ENCODE peak calls at places on chromosomes 11 and 22, in four cellular contexts. One of them, this sample, is unnamed.
A peak's percentile ranks its signal among the peaks of the same experiment; 100 is the strongest.

GRCh38 chr11:85661972-85662664 is 2.8 kb downstream of the CREBZF start:
- DNase-seq in GM23338: no peak
- DNase-seq in heart right ventricle: no peak
- DNase-seq in MM.1S: no peak
- DNase-seq in this sample: no peak

GRCh38 chr11:13207665-13208594 is 69.7 kb upstream of the BMAL1 start:
- DNase-seq in heart right ventricle: no peak
- DNase-seq in GM23338: peak; percentile 33
- DNase-seq in MM.1S: peak; percentile 8
- DNase-seq in this sample: peak; percentile 36

GRCh38 chr11:86067230-86068137 is 1.4 kb downstream of the PICALM start:
- DNase-seq in heart right ventricle: no peak
- DNase-seq in MM.1S: peak; percentile 15
- DNase-seq in GM23338: no peak
- DNase-seq in this sample: no peak

GRCh38 chr11:134882141-134882540 is 470.1 kb upstream of the B3GAT1 start:
- DNase-seq in heart right ventricle: no peak
- DNase-seq in GM23338: no peak
- DNase-seq in MM.1S: no peak
- DNase-seq in this sample: no peak

GRCh38 chr11:67522844-67523555 is at the start of gene CABP2:
- DNase-seq in heart right ventricle: no peak
- DNase-seq in MM.1S: no peak
- DNase-seq in GM23338: no peak
- DNase-seq in this sample: no peak

GRCh38 chr11:112477152-112477928 is 216.7 kb upstream of the PLET1 start:
- DNase-seq in heart right ventricle: no peak
- DNase-seq in MM.1S: no peak
- DNase-seq in GM23338: no peak
- DNase-seq in this sample: no peak

GRCh38 chr11:62402226-62402625 is 16.6 kb upstream of the SCGB1A1 start:
- DNase-seq in heart right ventricle: peak; percentile 61
- DNase-seq in GM23338: no peak
- DNase-seq in MM.1S: no peak
- DNase-seq in this sample: peak; percentile 26

GRCh38 chr11:126282742-126283591 is at the start of gene TIRAP:
- DNase-seq in GM23338: peak; percentile 73
- DNase-seq in heart right ventricle: peak; percentile 79
- DNase-seq in MM.1S: peak; percentile 61
- DNase-seq in this sample: peak; percentile 75

GRCh38 chr11:73154178-73154577 is 12.1 kb upstream of the FCHSD2 start:
- DNase-seq in heart right ventricle: no peak
- DNase-seq in MM.1S: peak; percentile 93
- DNase-seq in GM23338: no peak
- DNase-seq in this sample: peak; percentile 18

GRCh38 chr11:122617926-122618325 is 37.6 kb upstream of the UBASH3B start:
- DNase-seq in GM23338: no peak
- DNase-seq in heart right ventricle: no peak
- DNase-seq in MM.1S: no peak
- DNase-seq in this sample: no peak

GRCh38 chr11:405323-405975 is 9.3 kb downstream of the SIGIRR start:
- DNase-seq in GM23338: no peak
- DNase-seq in heart right ventricle: peak; percentile 69
- DNase-seq in MM.1S: no peak
- DNase-seq in this sample: no peak

GRCh38 chr11:74546752-74547151 is 45.6 kb upstream of the POLD3 start:
- DNase-seq in heart right ventricle: no peak
- DNase-seq in GM23338: no peak
- DNase-seq in MM.1S: no peak
- DNase-seq in this sample: no peak

GRCh38 chr22:42820075-42820763 is 36.9 kb downstream of the ARFGAP3 start:
- DNase-seq in GM23338: peak; percentile 78
- DNase-seq in MM.1S: peak; percentile 30
- DNase-seq in heart right ventricle: no peak
- DNase-seq in this sample: no peak

GRCh38 chr11:35073691-35074382 is 65.1 kb upstream of the CD44 start:
- DNase-seq in GM23338: no peak
- DNase-seq in MM.1S: no peak
- DNase-seq in heart right ventricle: no peak
- DNase-seq in this sample: no peak

GRCh38 chr22:17781319-17782031 is 7.2 kb upstream of the BID start:
- DNase-seq in GM23338: no peak
- DNase-seq in MM.1S: peak; percentile 82
- DNase-seq in heart right ventricle: no peak
- DNase-seq in this sample: peak; percentile 46

GRCh38 chr22:21710156-21710555 is 25.4 kb downstream of the YPEL1 start:
- DNase-seq in heart right ventricle: no peak
- DNase-seq in MM.1S: no peak
- DNase-seq in GM23338: no peak
- DNase-seq in this sample: no peak

GRCh38 chr11:19905280-19905853 is 192.7 kb downstream of the NAV2 start:
- DNase-seq in GM23338: peak; percentile 76
- DNase-seq in heart right ventricle: no peak
- DNase-seq in MM.1S: no peak
- DNase-seq in this sample: no peak

GRCh38 chr22:25167082-25167481 is 32.6 kb upstream of the CRYBB3 start:
- DNase-seq in GM23338: no peak
- DNase-seq in heart right ventricle: no peak
- DNase-seq in MM.1S: no peak
- DNase-seq in this sample: no peak

GRCh38 chr11:124920870-124921609 is 2.0 kb downstream of the HEPN1 start:
- DNase-seq in heart right ventricle: peak; percentile 86
- DNase-seq in GM23338: peak; percentile 83
- DNase-seq in MM.1S: no peak
- DNase-seq in this sample: peak; percentile 76

GRCh38 chr11:21659961-21660360 is 532.9 kb upstream of the ANO5 start:
- DNase-seq in MM.1S: no peak
- DNase-seq in heart right ventricle: no peak
- DNase-seq in GM23338: no peak
- DNase-seq in this sample: no peak

GRCh38 chr11:10274726-10275125 is 19.3 kb downstream of the SBF2 start:
- DNase-seq in heart right ventricle: no peak
- DNase-seq in GM23338: no peak
- DNase-seq in MM.1S: no peak
- DNase-seq in this sample: no peak

GRCh38 chr11:46353706-46354105 is 6.4 kb downstream of the DGKZ start:
- DNase-seq in GM23338: no peak
- DNase-seq in heart right ventricle: no peak
- DNase-seq in MM.1S: no peak
- DNase-seq in this sample: no peak

GRCh38 chr22:39833610-39834009 is 60.0 kb downstream of the ENTHD1 start:
- DNase-seq in MM.1S: no peak
- DNase-seq in heart right ventricle: no peak
- DNase-seq in GM23338: no peak
- DNase-seq in this sample: no peak

GRCh38 chr22:44193537-44193896 is 12.8 kb downstream of the PARVG start:
- DNase-seq in GM23338: no peak
- DNase-seq in MM.1S: peak; percentile 57
- DNase-seq in heart right ventricle: no peak
- DNase-seq in this sample: no peak

GRCh38 chr11:62974848-62975522 is 9.8 kb downstream of the SLC22A6 start:
- DNase-seq in MM.1S: no peak
- DNase-seq in GM23338: peak; percentile 81
- DNase-seq in heart right ventricle: peak; percentile 60
- DNase-seq in this sample: no peak

GRCh38 chr11:64372802-64373597 is 14.0 kb downstream of the RPS6KA4 start:
- DNase-seq in GM23338: peak; percentile 60
- DNase-seq in MM.1S: no peak
- DNase-seq in heart right ventricle: no peak
- DNase-seq in this sample: no peak

GRCh38 chr22:30266445-30267381 is at the start of gene OSM:
- DNase-seq in MM.1S: no peak
- DNase-seq in heart right ventricle: peak; percentile 70
- DNase-seq in GM23338: no peak
- DNase-seq in this sample: peak; percentile 83

GRCh38 chr11:110522456-110522855 is 92.7 kb downstream of the FDX1 start:
- DNase-seq in GM23338: no peak
- DNase-seq in MM.1S: no peak
- DNase-seq in heart right ventricle: no peak
- DNase-seq in this sample: no peak

GRCh38 chr22:42283288-42284229 is 13.1 kb upstream of the TCF20 start:
- DNase-seq in MM.1S: no peak
- DNase-seq in heart right ventricle: no peak
- DNase-seq in GM23338: no peak
- DNase-seq in this sample: peak; percentile 80

GRCh38 chr11:118631510-118631909 is 24.1 kb downstream of the PHLDB1 start:
- DNase-seq in GM23338: no peak
- DNase-seq in MM.1S: no peak
- DNase-seq in heart right ventricle: no peak
- DNase-seq in this sample: no peak

GRCh38 chr11:125293596-125293995 is 129.0 kb downstream of the PKNOX2 start:
- DNase-seq in heart right ventricle: no peak
- DNase-seq in MM.1S: no peak
- DNase-seq in GM23338: no peak
- DNase-seq in this sample: no peak

GRCh38 chr22:21996175-21996574 is 13.6 kb upstream of the TOP3B start:
- DNase-seq in GM23338: no peak
- DNase-seq in heart right ventricle: no peak
- DNase-seq in MM.1S: no peak
- DNase-seq in this sample: no peak

GRCh38 chr22:44616882-44617655 is 84.9 kb upstream of the PRR5 start:
- DNase-seq in GM23338: no peak
- DNase-seq in heart right ventricle: peak; percentile 40
- DNase-seq in MM.1S: no peak
- DNase-seq in this sample: no peak

GRCh38 chr22:29859976-29860766 is 22.1 kb upstream of the ASCC2 start:
- DNase-seq in heart right ventricle: no peak
- DNase-seq in GM23338: no peak
- DNase-seq in MM.1S: no peak
- DNase-seq in this sample: no peak

GRCh38 chr11:64998141-64998540 is 1.4 kb upstream of the BATF2 start:
- DNase-seq in GM23338: peak; percentile 40
- DNase-seq in heart right ventricle: no peak
- DNase-seq in MM.1S: no peak
- DNase-seq in this sample: no peak

GRCh38 chr11:126355324-126355925 is at the start of gene ST3GAL4:
- DNase-seq in heart right ventricle: peak; percentile 91
- DNase-seq in GM23338: peak; percentile 89
- DNase-seq in MM.1S: peak; percentile 51
- DNase-seq in this sample: peak; percentile 51

GRCh38 chr11:68889948-68890446 is 13.6 kb downstream of the MRPL21 start:
- DNase-seq in GM23338: peak; percentile 89
- DNase-seq in MM.1S: no peak
- DNase-seq in heart right ventricle: peak; percentile 50
- DNase-seq in this sample: no peak
- H3K4me3 ChIP-seq in GM23338: no peak overlapping the region
- H3K4me3 ChIP-seq in MM.1S: no peak overlapping the region
- H3K4me3 ChIP-seq in heart right ventricle: no peak overlapping the region
- H3K4me3 ChIP-seq in this sample: no peak overlapping the region

GRCh38 chr22:20032407-20032991 is 11.6 kb downstream of the TANGO2 start:
- DNase-seq in heart right ventricle: no peak
- DNase-seq in GM23338: no peak
- DNase-seq in MM.1S: no peak
- DNase-seq in this sample: no peak
- H3K4me3 ChIP-seq in heart right ventricle: no peak overlapping the region
- H3K4me3 ChIP-seq in GM23338: no peak overlapping the region
- H3K4me3 ChIP-seq in MM.1S: no peak overlapping the region
- H3K4me3 ChIP-seq in this sample: no peak overlapping the region

GRCh38 chr22:33474587-33474986 is 416.4 kb upstream of the SYN3 start:
- DNase-seq in GM23338: no peak
- DNase-seq in heart right ventricle: no peak
- DNase-seq in MM.1S: no peak
- DNase-seq in this sample: no peak

GRCh38 chr22:33477131-33478111 is 419.2 kb upstream of the SYN3 start:
- DNase-seq in heart right ventricle: no peak
- DNase-seq in MM.1S: no peak
- DNase-seq in GM23338: no peak
- DNase-seq in this sample: no peak

GRCh38 chr22:33480118-33480517 is 421.9 kb upstream of the SYN3 start:
- DNase-seq in GM23338: no peak
- DNase-seq in MM.1S: no peak
- DNase-seq in heart right ventricle: no peak
- DNase-seq in this sample: no peak

GRCh38 chr22:33476206-33476605 is 418.0 kb upstream of the SYN3 start:
- DNase-seq in MM.1S: no peak
- DNase-seq in heart right ventricle: no peak
- DNase-seq in GM23338: peak; percentile 36
- DNase-seq in this sample: no peak

GRCh38 chr22:33476716-33477115 is 418.5 kb upstream of the SYN3 start:
- DNase-seq in MM.1S: no peak
- DNase-seq in GM23338: no peak
- DNase-seq in heart right ventricle: no peak
- DNase-seq in this sample: no peak
- H3K4me3 ChIP-seq in MM.1S: no peak overlapping the region
- H3K4me3 ChIP-seq in GM23338: no peak overlapping the region
- H3K4me3 ChIP-seq in heart right ventricle: no peak overlapping the region
- H3K4me3 ChIP-seq in this sample: no peak overlapping the region

GRCh38 chr22:46026907-46027218 is 49.9 kb upstream of the WNT7B start:
- DNase-seq in GM23338: no peak
- DNase-seq in heart right ventricle: no peak
- DNase-seq in MM.1S: no peak
- DNase-seq in this sample: no peak

GRCh38 chr22:46028069-46028991 is 51.4 kb upstream of the WNT7B start:
- DNase-seq in MM.1S: no peak
- DNase-seq in heart right ventricle: no peak
- DNase-seq in GM23338: no peak
- DNase-seq in this sample: no peak

GRCh38 chr22:46025973-46026906 is 49.3 kb upstream of the WNT7B start:
- DNase-seq in GM23338: no peak
- DNase-seq in heart right ventricle: no peak
- DNase-seq in MM.1S: no peak
- DNase-seq in this sample: no peak

GRCh38 chr22:46029036-46029435 is 52.1 kb upstream of the WNT7B start:
- DNase-seq in MM.1S: no peak
- DNase-seq in heart right ventricle: no peak
- DNase-seq in GM23338: no peak
- DNase-seq in this sample: no peak

GRCh38 chr22:46027219-46028068 is 50.5 kb upstream of the WNT7B start:
- DNase-seq in GM23338: peak; percentile 59
- DNase-seq in heart right ventricle: peak; percentile 81
- DNase-seq in MM.1S: peak; percentile 27
- DNase-seq in this sample: no peak
- H3K4me3 ChIP-seq in GM23338: peak overlapping the region; percentile 57
- H3K4me3 ChIP-seq in heart right ventricle: peak overlapping the region; percentile 53
- H3K4me3 ChIP-seq in MM.1S: peak overlapping the region; percentile 53
- H3K4me3 ChIP-seq in this sample: no peak overlapping the region

This sample was measured in CD4-positive, alpha-beta memory T cell.